ENCODE peak calls at places on chromosomes 2 and 18, in eight cellular contexts. One of them, this sample, is unnamed.

GRCh38 chr2:151051584-151052220 is 210.0 kb downstream of the RBM43 start:
- DNase-seq in stomach: no peak
- DNase-seq in HCT116: peak; percentile 41
- DNase-seq in SK-N-SH: peak; percentile 37
- DNase-seq in suprapubic skin: no peak
- DNase-seq in spleen: no peak
- DNase-seq in Panc1: peak; percentile 55
- DNase-seq in GM23338: peak; percentile 66
- DNase-seq in this sample: peak; percentile 69

GRCh38 chr2:16400127-16400623 is 265.5 kb downstream of the CYRIA start:
- DNase-seq in SK-N-SH: no peak
- DNase-seq in Panc1: no peak
- DNase-seq in HCT116: no peak
- DNase-seq in suprapubic skin: no peak
- DNase-seq in stomach: no peak
- DNase-seq in spleen: no peak
- DNase-seq in GM23338: no peak
- DNase-seq in this sample: no peak

GRCh38 chr2:144128104-144128746 is 391.7 kb downstream of the ZEB2 start:
- DNase-seq in Panc1: no peak
- DNase-seq in spleen: no peak
- DNase-seq in stomach: no peak
- DNase-seq in suprapubic skin: no peak
- DNase-seq in HCT116: no peak
- DNase-seq in GM23338: no peak
- DNase-seq in SK-N-SH: no peak
- DNase-seq in this sample: no peak

GRCh38 chr2:171404258-171404657 is 29.5 kb downstream of the METTL8 start:
- DNase-seq in SK-N-SH: no peak
- DNase-seq in HCT116: peak; percentile 64
- DNase-seq in spleen: no peak
- DNase-seq in Panc1: peak; percentile 45
- DNase-seq in suprapubic skin: no peak
- DNase-seq in GM23338: no peak
- DNase-seq in stomach: no peak
- DNase-seq in this sample: peak; percentile 81

GRCh38 chr2:64923385-64923710 is 65.9 kb upstream of the SLC1A4 start:
- DNase-seq in stomach: no peak
- DNase-seq in Panc1: no peak
- DNase-seq in GM23338: no peak
- DNase-seq in SK-N-SH: no peak
- DNase-seq in suprapubic skin: no peak
- DNase-seq in spleen: no peak
- DNase-seq in HCT116: no peak
- DNase-seq in this sample: no peak

GRCh38 chr2:181682026-181682789 is 1.9 kb upstream of the NEUROD1 start:
- DNase-seq in stomach: no peak
- DNase-seq in SK-N-SH: no peak
- DNase-seq in HCT116: no peak
- DNase-seq in Panc1: no peak
- DNase-seq in suprapubic skin: no peak
- DNase-seq in spleen: peak; percentile 47
- DNase-seq in GM23338: no peak
- DNase-seq in this sample: no peak

GRCh38 chr2:233041722-233042323 is 9.4 kb downstream of the NEU2 start:
- DNase-seq in GM23338: no peak
- DNase-seq in stomach: no peak
- DNase-seq in suprapubic skin: no peak
- DNase-seq in Panc1: no peak
- DNase-seq in HCT116: no peak
- DNase-seq in SK-N-SH: no peak
- DNase-seq in spleen: peak; percentile 20
- DNase-seq in this sample: no peak

GRCh38 chr2:234535359-234535758 is 38.5 kb upstream of the ARL4C start:
- DNase-seq in GM23338: no peak
- DNase-seq in HCT116: no peak
- DNase-seq in suprapubic skin: no peak
- DNase-seq in SK-N-SH: no peak
- DNase-seq in stomach: no peak
- DNase-seq in Panc1: no peak
- DNase-seq in spleen: no peak
- DNase-seq in this sample: no peak

GRCh38 chr18:44744206-44745180 is 63.8 kb downstream of the SETBP1 start:
- DNase-seq in HCT116: no peak
- DNase-seq in spleen: peak; percentile 78
- DNase-seq in Panc1: no peak
- DNase-seq in suprapubic skin: no peak
- DNase-seq in SK-N-SH: peak; percentile 84
- DNase-seq in GM23338: peak; percentile 67
- DNase-seq in stomach: no peak
- DNase-seq in this sample: no peak

GRCh38 chr2:172103471-172104292 is 982 bp upstream of the DLX2 start:
- DNase-seq in Panc1: no peak
- DNase-seq in stomach: peak; percentile 82
- DNase-seq in SK-N-SH: peak; percentile 89
- DNase-seq in spleen: peak; percentile 95
- DNase-seq in GM23338: peak; percentile 88
- DNase-seq in HCT116: peak; percentile 81
- DNase-seq in suprapubic skin: no peak
- DNase-seq in this sample: peak; percentile 86

GRCh38 chr2:768484-768883 is 91.3 kb upstream of the TMEM18 start:
- DNase-seq in spleen: no peak
- DNase-seq in HCT116: no peak
- DNase-seq in stomach: no peak
- DNase-seq in Panc1: no peak
- DNase-seq in GM23338: no peak
- DNase-seq in suprapubic skin: no peak
- DNase-seq in SK-N-SH: no peak
- DNase-seq in this sample: no peak

GRCh38 chr18:302097-302496 is 34.2 kb upstream of the THOC1 start:
- DNase-seq in suprapubic skin: no peak
- DNase-seq in stomach: no peak
- DNase-seq in Panc1: no peak
- DNase-seq in SK-N-SH: no peak
- DNase-seq in spleen: no peak
- DNase-seq in HCT116: no peak
- DNase-seq in GM23338: no peak
- DNase-seq in this sample: no peak

GRCh38 chr2:199136681-199137080 is 321.1 kb downstream of the SATB2 start:
- DNase-seq in Panc1: no peak
- DNase-seq in SK-N-SH: no peak
- DNase-seq in GM23338: no peak
- DNase-seq in suprapubic skin: no peak
- DNase-seq in stomach: no peak
- DNase-seq in spleen: no peak
- DNase-seq in HCT116: no peak
- DNase-seq in this sample: no peak

GRCh38 chr18:31596081-31596872 is 4.6 kb downstream of the TTR start:
- DNase-seq in GM23338: no peak
- DNase-seq in Panc1: no peak
- DNase-seq in HCT116: no peak
- DNase-seq in spleen: no peak
- DNase-seq in SK-N-SH: peak; percentile 26
- DNase-seq in suprapubic skin: no peak
- DNase-seq in stomach: no peak
- DNase-seq in this sample: no peak

DNA sequence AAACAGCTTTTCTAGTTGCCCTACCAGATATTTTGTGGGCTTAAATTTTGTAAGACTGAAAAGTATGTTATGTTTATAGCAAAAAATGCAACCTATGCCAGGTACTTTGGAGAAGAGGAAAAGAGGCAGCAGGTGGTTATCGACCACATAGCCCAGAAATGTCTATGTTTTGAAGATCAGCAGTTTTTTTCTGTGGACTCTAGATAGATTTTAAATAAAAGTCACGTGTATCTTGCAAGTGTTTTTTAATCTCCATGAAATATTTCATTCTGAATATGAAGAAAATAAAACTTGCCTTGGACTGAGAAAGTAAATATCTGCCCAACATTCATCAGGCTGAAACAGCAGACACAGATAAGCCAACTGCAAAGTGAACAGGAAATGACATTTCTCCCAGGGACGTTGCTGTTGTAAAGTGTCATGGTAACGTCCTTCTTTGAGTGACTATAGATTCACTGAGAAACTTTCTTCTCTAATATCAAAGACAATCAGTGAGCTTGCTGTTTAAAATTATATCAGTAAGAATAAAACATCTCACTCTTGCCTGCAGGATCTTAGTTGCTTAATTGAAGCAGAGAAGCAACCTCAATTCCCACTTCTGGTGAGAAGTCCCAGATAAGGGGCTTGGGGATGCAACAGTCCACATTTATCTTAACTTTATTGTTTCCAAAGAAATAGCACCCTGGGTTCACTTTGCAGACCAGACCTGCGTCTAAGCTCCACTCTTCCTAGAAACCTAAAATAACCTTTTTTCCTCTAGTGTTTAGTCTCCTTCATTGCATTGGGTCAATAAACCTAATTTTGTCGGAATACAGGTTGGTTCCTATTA is 6.3 kb downstream of the MYOM1 start:
- DNase-seq in Panc1: no peak
- DNase-seq in stomach: no peak
- DNase-seq in GM23338: no peak
- DNase-seq in HCT116: no peak
- DNase-seq in spleen: no peak
- DNase-seq in SK-N-SH: peak; percentile 16
- DNase-seq in suprapubic skin: no peak
- DNase-seq in this sample: peak; percentile 10
- TF ChIP-seq POLR2AphosphoS5 in Panc1: no peak
- TF ChIP-seq POLR2AphosphoS5 in stomach: no peak
- TF ChIP-seq POLR2AphosphoS5 in GM23338: no peak
- TF ChIP-seq POLR2AphosphoS5 in HCT116: no peak
- TF ChIP-seq POLR2AphosphoS5 in spleen: no peak
- TF ChIP-seq POLR2AphosphoS5 in SK-N-SH: no peak
- TF ChIP-seq POLR2AphosphoS5 in suprapubic skin: no peak
- TF ChIP-seq POLR2AphosphoS5 in this sample: no peak

DNA sequence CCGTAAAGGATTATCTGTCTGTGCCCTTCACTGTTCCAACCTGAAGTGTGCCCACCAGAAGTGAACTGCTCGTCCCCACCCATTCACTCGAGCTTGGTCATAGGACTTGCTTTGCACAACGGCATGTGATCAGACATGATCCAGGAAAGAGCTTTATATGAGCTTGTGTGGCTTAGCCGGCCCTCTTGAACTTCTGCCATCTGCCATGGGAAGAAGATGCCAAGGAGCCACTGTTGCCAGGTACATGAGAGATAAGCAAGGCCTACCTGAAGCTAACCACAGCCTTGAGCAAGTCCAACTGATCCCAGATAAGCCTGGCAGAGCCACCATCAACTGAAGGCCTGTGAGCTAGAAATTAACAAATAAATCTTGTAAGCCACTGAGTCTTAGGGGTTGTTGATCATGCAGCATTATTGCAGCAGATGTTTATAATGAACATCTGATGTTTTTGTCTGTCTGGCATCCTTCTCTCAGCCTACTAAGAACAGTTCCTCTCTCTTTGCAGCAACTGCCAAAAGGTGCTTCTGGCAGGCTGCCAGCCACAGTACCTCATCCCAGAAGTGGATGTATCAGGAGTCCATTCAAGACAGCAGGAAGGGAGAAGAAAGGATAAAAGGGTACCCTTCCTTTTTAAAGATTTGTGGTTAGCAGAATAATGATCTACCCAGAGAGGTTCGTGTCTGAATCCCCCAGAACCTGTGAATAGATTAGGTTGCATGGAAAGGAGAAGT is 16.8 kb downstream of the DBI start:
- DNase-seq in GM23338: no peak
- DNase-seq in SK-N-SH: no peak
- DNase-seq in Panc1: no peak
- DNase-seq in suprapubic skin: no peak
- DNase-seq in spleen: no peak
- DNase-seq in stomach: peak; percentile 80
- DNase-seq in HCT116: no peak
- DNase-seq in this sample: no peak
- TF ChIP-seq POLR2AphosphoS5 in GM23338: no peak
- TF ChIP-seq POLR2AphosphoS5 in SK-N-SH: no peak
- TF ChIP-seq POLR2AphosphoS5 in Panc1: no peak
- TF ChIP-seq POLR2AphosphoS5 in suprapubic skin: no peak
- TF ChIP-seq POLR2AphosphoS5 in spleen: no peak
- TF ChIP-seq POLR2AphosphoS5 in stomach: no peak
- TF ChIP-seq POLR2AphosphoS5 in HCT116: no peak
- TF ChIP-seq POLR2AphosphoS5 in this sample: no peak

DNA sequence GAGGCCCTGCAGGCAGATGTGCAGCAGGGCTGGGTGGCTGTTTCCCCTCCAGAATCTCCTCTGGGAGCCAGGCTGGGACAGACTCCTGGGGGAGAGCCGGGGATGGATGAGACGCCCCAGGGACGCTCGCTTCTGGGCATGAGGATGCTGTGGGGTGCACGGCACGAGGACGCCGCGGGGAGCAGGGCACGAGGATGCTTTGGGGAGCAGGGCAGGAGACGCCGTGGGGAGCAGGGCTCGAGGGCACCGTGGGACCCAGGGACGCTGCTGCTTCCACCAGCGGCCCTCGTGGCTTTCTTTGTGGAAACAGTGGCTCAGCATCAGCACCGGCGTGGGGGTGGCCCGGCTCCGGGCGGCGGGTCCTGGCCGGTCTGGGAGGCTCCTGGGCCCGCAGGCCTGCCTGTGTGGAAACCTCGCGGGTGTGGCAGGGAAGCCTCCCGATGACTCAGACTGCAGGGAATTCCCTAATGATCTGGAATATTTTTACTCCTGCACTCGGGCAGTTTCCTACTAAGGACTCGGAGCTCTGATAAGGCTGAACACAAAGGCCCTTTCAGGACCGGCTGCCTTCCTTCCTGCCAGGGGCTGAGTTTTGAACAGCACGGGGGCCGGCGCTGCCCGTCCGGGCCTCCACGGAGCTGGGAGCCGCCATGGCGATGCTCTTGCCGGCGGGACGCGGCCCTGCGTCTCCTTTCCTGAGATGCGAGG is 62.6 kb downstream of the NFATC1 start:
- DNase-seq in stomach: peak; percentile 63
- DNase-seq in spleen: no peak
- DNase-seq in SK-N-SH: no peak
- DNase-seq in GM23338: no peak
- DNase-seq in Panc1: peak; percentile 15
- DNase-seq in suprapubic skin: peak; percentile 85
- DNase-seq in HCT116: peak; percentile 48
- DNase-seq in this sample: peak; percentile 93
- TF ChIP-seq POLR2AphosphoS5 in stomach: peak; percentile 28
- TF ChIP-seq POLR2AphosphoS5 in spleen: peak; percentile 59
- TF ChIP-seq POLR2AphosphoS5 in SK-N-SH: no peak
- TF ChIP-seq POLR2AphosphoS5 in GM23338: no peak
- TF ChIP-seq POLR2AphosphoS5 in Panc1: no peak
- TF ChIP-seq POLR2AphosphoS5 in suprapubic skin: no peak
- TF ChIP-seq POLR2AphosphoS5 in HCT116: no peak
- TF ChIP-seq POLR2AphosphoS5 in this sample: peak; percentile 79

DNA sequence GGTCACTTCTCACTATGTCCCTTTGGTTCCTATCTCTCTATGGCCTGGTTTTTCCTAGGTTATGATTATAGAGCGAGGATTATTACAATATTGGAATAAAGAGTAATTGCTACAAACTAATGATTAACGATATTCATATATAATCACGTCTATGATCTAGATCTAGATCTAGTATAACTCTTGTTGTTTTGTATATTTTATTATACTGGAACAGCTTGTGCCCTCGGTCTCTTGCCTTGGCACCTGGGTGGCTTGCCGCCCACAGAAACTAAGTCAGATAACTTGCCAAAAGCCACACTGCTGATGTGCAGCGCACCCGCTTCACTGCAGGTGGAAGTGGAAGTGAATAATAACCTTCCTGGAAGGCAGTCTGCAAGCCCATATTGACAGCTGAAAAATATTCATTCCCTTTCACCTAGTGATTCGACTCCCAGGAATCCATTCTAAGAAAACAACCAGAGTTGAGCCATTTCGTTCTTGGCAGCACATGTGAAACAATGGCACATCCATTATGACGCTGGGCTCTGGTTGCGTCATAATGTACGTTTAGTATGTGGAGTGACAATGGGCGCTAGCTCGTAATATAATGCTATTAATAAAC is 725 bp upstream of the ANKRD53 start:
- DNase-seq in HCT116: no peak
- DNase-seq in Panc1: no peak
- DNase-seq in spleen: peak; percentile 79
- DNase-seq in stomach: peak; percentile 49
- DNase-seq in suprapubic skin: peak; percentile 81
- DNase-seq in SK-N-SH: peak; percentile 7
- DNase-seq in GM23338: peak; percentile 15
- DNase-seq in this sample: peak; percentile 35
- TF ChIP-seq POLR2AphosphoS5 in HCT116: no peak
- TF ChIP-seq POLR2AphosphoS5 in Panc1: no peak
- TF ChIP-seq POLR2AphosphoS5 in spleen: no peak
- TF ChIP-seq POLR2AphosphoS5 in stomach: peak; percentile 27
- TF ChIP-seq POLR2AphosphoS5 in suprapubic skin: no peak
- TF ChIP-seq POLR2AphosphoS5 in SK-N-SH: no peak
- TF ChIP-seq POLR2AphosphoS5 in GM23338: no peak
- TF ChIP-seq POLR2AphosphoS5 in this sample: no peak